ENCODE peak calls at places on chromosomes 16 and 17, in eight cellular contexts. A is G401; U is NB4; Y is stimulated activated CD8-positive, alpha-beta memory T cell treated with anti-CD3 and anti-CD28 coated beads, Interleukin-7, amount 100 ng/mL, for 1 hour; H is stromal cell of bone marrow; G is stimulated activated CD4-positive, alpha-beta T cell treated with anti-CD3 and anti-CD28 coated beads, TNF-alpha, amount 100 ng/mL, for 24 hours; B is retina; P is thoracic aorta. R is an unnamed sample.

GRCh38 chr17:11182430-11182829 is 58.6 kb upstream of the SHISA6 start:
- DNase-seq in A (no peak), U (no peak), Y (no peak), H (no peak), G (no peak), B (no peak), P (no peak), R (no peak)

GRCh38 chr17:49436174-49436573 is 21.5 kb upstream of the PHB1 start:
- DNase-seq in A (no peak), U (no peak), Y (no peak), H (no peak), G (no peak), B (no peak), P (no peak), R (no peak)

GRCh38 chr16:55487048-55487803 is 8.2 kb downstream of the MMP2 start:
- DNase-seq in A (no peak), U (no peak), Y (no peak), H (peak; percentile 98), G (no peak), B (no peak), P (no peak), R (no peak)

GRCh38 chr16:73536931-73537330 is 489.0 kb upstream of the ZFHX3 start:
- DNase-seq in A (no peak), U (no peak), Y (no peak), H (no peak), G (no peak), B (no peak), P (no peak), R (no peak)

GRCh38 chr17:56892333-56892732 is 21.5 kb downstream of the TRIM25 start:
- DNase-seq in A (no peak), U (no peak), Y (no peak), H (no peak), G (no peak), B (no peak), P (no peak), R (no peak)

GRCh38 chr16:84368327-84368996 is at the start of gene ATP2C2:
- DNase-seq in A (no peak), U (no peak), Y (no peak), H (no peak), G (no peak), B (peak; percentile 57), P (no peak), R (peak; percentile 43)

GRCh38 chr16:2960183-2961010 is 3.7 kb upstream of the KREMEN2 start:
- DNase-seq in A (no peak), U (no peak), Y (no peak), H (no peak), G (no peak), B (no peak), P (no peak), R (no peak)

GRCh38 chr17:69608114-69608513 is 193.6 kb downstream of the MAP2K6 start:
- DNase-seq in A (no peak), U (no peak), Y (no peak), H (no peak), G (no peak), B (no peak), P (no peak), R (no peak)

GRCh38 chr16:85123891-85124635 is 11.8 kb upstream of the CIBAR2 start:
- DNase-seq in A (no peak), U (no peak), Y (no peak), H (peak; percentile 57), G (no peak), B (no peak), P (peak; percentile 64), R (no peak)

GRCh38 chr16:9124908-9125584 is 33.6 kb downstream of the HAPSTR1 start:
- DNase-seq in A (no peak), U (no peak), Y (no peak), H (no peak), G (no peak), B (no peak), P (no peak), R (no peak)

GRCh38 chr17:7883781-7884386 is 4.7 kb upstream of the CHD3 start:
- DNase-seq in A (no peak), U (peak; percentile 8), Y (no peak), H (no peak), G (no peak), B (peak; percentile 42), P (no peak), R (no peak)

GRCh38 chr16:55482056-55482455 is 3.1 kb downstream of the MMP2 start:
- DNase-seq in A (no peak), U (no peak), Y (no peak), H (no peak), G (no peak), B (no peak), P (no peak), R (no peak)

GRCh38 chr16:87176735-87177134 is 140.5 kb downstream of the C16orf95 start:
- DNase-seq in A (no peak), U (no peak), Y (no peak), H (no peak), G (no peak), B (no peak), P (no peak), R (no peak)

GRCh38 chr17:42520540-42520951 is 15.5 kb upstream of the NAGLU start:
- DNase-seq in A (no peak), U (peak; percentile 41), Y (no peak), H (no peak), G (no peak), B (no peak), P (no peak), R (no peak)

GRCh38 chr16:58506241-58507194 is 6.6 kb downstream of the NDRG4 start:
- DNase-seq in A (no peak), U (no peak), Y (no peak), H (no peak), G (no peak), B (no peak), P (no peak), R (peak; percentile 45)

GRCh38 chr17:1270210-1271019 is at the start of gene BHLHA9:
- DNase-seq in A (no peak), U (no peak), Y (no peak), H (no peak), G (no peak), B (peak; percentile 28), P (no peak), R (peak; percentile 69)

GRCh38 chr17:57622886-57623433 is 122.1 kb downstream of the CCDC182 start:
- DNase-seq in A (no peak), U (peak; percentile 36), Y (no peak), H (peak; percentile 49), G (no peak), B (no peak), P (no peak), R (no peak)

GRCh38 chr17:76562734-76563148 is 22.9 kb downstream of the PRCD start:
- DNase-seq in A (no peak), U (peak; percentile 25), Y (no peak), H (no peak), G (no peak), B (no peak), P (no peak), R (no peak)

GRCh38 chr16:84514295-84514873 is 9.9 kb upstream of the MEAK7 start:
- DNase-seq in A (no peak), U (no peak), Y (no peak), H (no peak), G (no peak), B (no peak), P (no peak), R (no peak)

GRCh38 chr17:57356722-57357391 is 100.5 kb downstream of the MSI2 start:
- DNase-seq in A (peak; percentile 29), U (no peak), Y (no peak), H (no peak), G (no peak), B (peak; percentile 86), P (no peak), R (no peak)

GRCh38 chr16:2388875-2389433 is 40.3 kb upstream of the CCNF start:
- DNase-seq in A (no peak), U (no peak), Y (no peak), H (peak; percentile 92), G (no peak), B (no peak), P (no peak), R (peak; percentile 95)

R was measured in pancreas.